ENCODE peak calls at places on chromosomes 11 and 22, in nine cellular contexts. One of them, this sample, is unnamed.

GRCh38 chr22:46107089-46107664 is 43.1 kb upstream of the PPARA start:
- DNase-seq in amniotic stem cell: no peak
- DNase-seq in activated naive CD4-positive, alpha-beta T cell treated with anti-CD3 and anti-CD28 coated beads for 36 hours: no peak
- DNase-seq in activated gamma-delta T cell treated with Interleukin-2 at 50 U/mL for 16 hours: no peak
- DNase-seq in BJ: no peak
- DNase-seq in NCI-H1105: peak; percentile 89
- DNase-seq in MV-4-11: no peak
- DNase-seq in fibroblast of the aortic adventitia: no peak
- DNase-seq in HS-5: no peak
- DNase-seq in this sample: no peak

GRCh38 chr11:22725079-22725478 is 58.7 kb downstream of the GAS2 start:
- DNase-seq in amniotic stem cell: no peak
- DNase-seq in activated naive CD4-positive, alpha-beta T cell treated with anti-CD3 and anti-CD28 coated beads for 36 hours: no peak
- DNase-seq in activated gamma-delta T cell treated with Interleukin-2 at 50 U/mL for 16 hours: no peak
- DNase-seq in BJ: no peak
- DNase-seq in NCI-H1105: no peak
- DNase-seq in MV-4-11: no peak
- DNase-seq in fibroblast of the aortic adventitia: peak; percentile 55
- DNase-seq in HS-5: no peak
- DNase-seq in this sample: no peak

GRCh38 chr22:38305481-38306448 is 11.5 kb downstream of the CSNK1E start:
- DNase-seq in amniotic stem cell: no peak
- DNase-seq in activated naive CD4-positive, alpha-beta T cell treated with anti-CD3 and anti-CD28 coated beads for 36 hours: peak; percentile 70
- DNase-seq in activated gamma-delta T cell treated with Interleukin-2 at 50 U/mL for 16 hours: peak; percentile 31
- DNase-seq in BJ: no peak
- DNase-seq in NCI-H1105: peak; percentile 66
- DNase-seq in MV-4-11: peak; percentile 81
- DNase-seq in fibroblast of the aortic adventitia: peak; percentile 72
- DNase-seq in HS-5: peak; percentile 40
- DNase-seq in this sample: no peak

GRCh38 chr22:49961601-49962011 is 1.0 kb downstream of the PIM3 start:
- DNase-seq in amniotic stem cell: no peak
- DNase-seq in activated naive CD4-positive, alpha-beta T cell treated with anti-CD3 and anti-CD28 coated beads for 36 hours: no peak
- DNase-seq in activated gamma-delta T cell treated with Interleukin-2 at 50 U/mL for 16 hours: no peak
- DNase-seq in BJ: no peak
- DNase-seq in NCI-H1105: no peak
- DNase-seq in MV-4-11: no peak
- DNase-seq in fibroblast of the aortic adventitia: peak; percentile 33
- DNase-seq in HS-5: no peak
- DNase-seq in this sample: no peak

GRCh38 chr22:42937164-42937854 is 77.6 kb downstream of the PACSIN2 start:
- DNase-seq in amniotic stem cell: peak; percentile 59
- DNase-seq in activated naive CD4-positive, alpha-beta T cell treated with anti-CD3 and anti-CD28 coated beads for 36 hours: peak; percentile 66
- DNase-seq in activated gamma-delta T cell treated with Interleukin-2 at 50 U/mL for 16 hours: no peak
- DNase-seq in BJ: no peak
- DNase-seq in NCI-H1105: no peak
- DNase-seq in MV-4-11: peak; percentile 88
- DNase-seq in fibroblast of the aortic adventitia: peak; percentile 73
- DNase-seq in HS-5: no peak
- DNase-seq in this sample: no peak

GRCh38 chr22:29314537-29315285 is 786 bp downstream of the RASL10A start:
- DNase-seq in amniotic stem cell: no peak
- DNase-seq in activated naive CD4-positive, alpha-beta T cell treated with anti-CD3 and anti-CD28 coated beads for 36 hours: no peak
- DNase-seq in activated gamma-delta T cell treated with Interleukin-2 at 50 U/mL for 16 hours: no peak
- DNase-seq in BJ: no peak
- DNase-seq in NCI-H1105: no peak
- DNase-seq in MV-4-11: no peak
- DNase-seq in fibroblast of the aortic adventitia: no peak
- DNase-seq in HS-5: no peak
- DNase-seq in this sample: no peak

GRCh38 chr11:86395061-86395551 is 20.4 kb downstream of the CCDC81 start:
- DNase-seq in amniotic stem cell: no peak
- DNase-seq in activated naive CD4-positive, alpha-beta T cell treated with anti-CD3 and anti-CD28 coated beads for 36 hours: no peak
- DNase-seq in activated gamma-delta T cell treated with Interleukin-2 at 50 U/mL for 16 hours: no peak
- DNase-seq in BJ: no peak
- DNase-seq in NCI-H1105: no peak
- DNase-seq in MV-4-11: no peak
- DNase-seq in fibroblast of the aortic adventitia: no peak
- DNase-seq in HS-5: no peak
- DNase-seq in this sample: no peak

GRCh38 chr11:44006882-44007495 is 40.8 kb upstream of the ACCSL start:
- DNase-seq in amniotic stem cell: no peak
- DNase-seq in activated naive CD4-positive, alpha-beta T cell treated with anti-CD3 and anti-CD28 coated beads for 36 hours: no peak
- DNase-seq in activated gamma-delta T cell treated with Interleukin-2 at 50 U/mL for 16 hours: no peak
- DNase-seq in BJ: no peak
- DNase-seq in NCI-H1105: no peak
- DNase-seq in MV-4-11: no peak
- DNase-seq in fibroblast of the aortic adventitia: no peak
- DNase-seq in HS-5: no peak
- DNase-seq in this sample: no peak

GRCh38 chr11:86977441-86978050 is 22.4 kb upstream of the FZD4 start:
- DNase-seq in amniotic stem cell: no peak
- DNase-seq in activated naive CD4-positive, alpha-beta T cell treated with anti-CD3 and anti-CD28 coated beads for 36 hours: no peak
- DNase-seq in activated gamma-delta T cell treated with Interleukin-2 at 50 U/mL for 16 hours: no peak
- DNase-seq in BJ: no peak
- DNase-seq in NCI-H1105: no peak
- DNase-seq in MV-4-11: no peak
- DNase-seq in fibroblast of the aortic adventitia: peak; percentile 71
- DNase-seq in HS-5: no peak
- DNase-seq in this sample: no peak

GRCh38 chr22:47456031-47456430 is 693.6 kb downstream of the TBC1D22A start:
- DNase-seq in amniotic stem cell: no peak
- DNase-seq in activated naive CD4-positive, alpha-beta T cell treated with anti-CD3 and anti-CD28 coated beads for 36 hours: no peak
- DNase-seq in activated gamma-delta T cell treated with Interleukin-2 at 50 U/mL for 16 hours: no peak
- DNase-seq in BJ: no peak
- DNase-seq in NCI-H1105: no peak
- DNase-seq in MV-4-11: no peak
- DNase-seq in fibroblast of the aortic adventitia: no peak
- DNase-seq in HS-5: no peak
- DNase-seq in this sample: no peak

GRCh38 chr11:65553301-65554001 is 4.7 kb downstream of the LTBP3 start:
- DNase-seq in amniotic stem cell: no peak
- DNase-seq in activated naive CD4-positive, alpha-beta T cell treated with anti-CD3 and anti-CD28 coated beads for 36 hours: peak; percentile 86
- DNase-seq in activated gamma-delta T cell treated with Interleukin-2 at 50 U/mL for 16 hours: peak; percentile 73
- DNase-seq in BJ: no peak
- DNase-seq in NCI-H1105: no peak
- DNase-seq in MV-4-11: peak; percentile 59
- DNase-seq in fibroblast of the aortic adventitia: no peak
- DNase-seq in HS-5: no peak
- DNase-seq in this sample: no peak

GRCh38 chr22:46072030-46072881 is 78.1 kb upstream of the PPARA start:
- DNase-seq in amniotic stem cell: no peak
- DNase-seq in activated naive CD4-positive, alpha-beta T cell treated with anti-CD3 and anti-CD28 coated beads for 36 hours: peak; percentile 47
- DNase-seq in activated gamma-delta T cell treated with Interleukin-2 at 50 U/mL for 16 hours: no peak
- DNase-seq in BJ: no peak
- DNase-seq in NCI-H1105: no peak
- DNase-seq in MV-4-11: no peak
- DNase-seq in fibroblast of the aortic adventitia: peak; percentile 57
- DNase-seq in HS-5: no peak
- DNase-seq in this sample: no peak

GRCh38 chr11:47330002-47330911 is 22.2 kb downstream of the MYBPC3 start:
- DNase-seq in amniotic stem cell: peak; percentile 6
- DNase-seq in activated naive CD4-positive, alpha-beta T cell treated with anti-CD3 and anti-CD28 coated beads for 36 hours: no peak
- DNase-seq in activated gamma-delta T cell treated with Interleukin-2 at 50 U/mL for 16 hours: no peak
- DNase-seq in BJ: peak; percentile 6
- DNase-seq in NCI-H1105: no peak
- DNase-seq in MV-4-11: no peak
- DNase-seq in fibroblast of the aortic adventitia: no peak
- DNase-seq in HS-5: no peak
- DNase-seq in this sample: no peak

GRCh38 chr22:26502688-26503561 is 9.3 kb downstream of the TFIP11 start:
- DNase-seq in amniotic stem cell: no peak
- DNase-seq in activated naive CD4-positive, alpha-beta T cell treated with anti-CD3 and anti-CD28 coated beads for 36 hours: peak; percentile 72
- DNase-seq in activated gamma-delta T cell treated with Interleukin-2 at 50 U/mL for 16 hours: peak; percentile 68
- DNase-seq in BJ: no peak
- DNase-seq in NCI-H1105: peak; percentile 20
- DNase-seq in MV-4-11: peak; percentile 90
- DNase-seq in fibroblast of the aortic adventitia: peak; percentile 31
- DNase-seq in HS-5: no peak
- DNase-seq in this sample: no peak

GRCh38 chr11:36447947-36448346 is 62.1 kb downstream of the TRAF6 start:
- DNase-seq in amniotic stem cell: no peak
- DNase-seq in activated naive CD4-positive, alpha-beta T cell treated with anti-CD3 and anti-CD28 coated beads for 36 hours: no peak
- DNase-seq in activated gamma-delta T cell treated with Interleukin-2 at 50 U/mL for 16 hours: no peak
- DNase-seq in BJ: no peak
- DNase-seq in NCI-H1105: peak; percentile 68
- DNase-seq in MV-4-11: no peak
- DNase-seq in fibroblast of the aortic adventitia: no peak
- DNase-seq in HS-5: no peak
- DNase-seq in this sample: no peak

GRCh38 chr11:1437500-1437899 is 47.8 kb downstream of the BRSK2 start:
- DNase-seq in amniotic stem cell: peak; percentile 9
- DNase-seq in activated naive CD4-positive, alpha-beta T cell treated with anti-CD3 and anti-CD28 coated beads for 36 hours: no peak
- DNase-seq in activated gamma-delta T cell treated with Interleukin-2 at 50 U/mL for 16 hours: no peak
- DNase-seq in BJ: no peak
- DNase-seq in NCI-H1105: no peak
- DNase-seq in MV-4-11: no peak
- DNase-seq in fibroblast of the aortic adventitia: peak; percentile 81
- DNase-seq in HS-5: no peak
- DNase-seq in this sample: no peak

GRCh38 chr22:16965560-16965959 is 42.5 kb downstream of the GAB4 start:
- DNase-seq in amniotic stem cell: no peak
- DNase-seq in activated naive CD4-positive, alpha-beta T cell treated with anti-CD3 and anti-CD28 coated beads for 36 hours: no peak
- DNase-seq in activated gamma-delta T cell treated with Interleukin-2 at 50 U/mL for 16 hours: no peak
- DNase-seq in BJ: no peak
- DNase-seq in NCI-H1105: no peak
- DNase-seq in MV-4-11: no peak
- DNase-seq in fibroblast of the aortic adventitia: no peak
- DNase-seq in HS-5: no peak
- DNase-seq in this sample: no peak

GRCh38 chr22:20919718-20920117 is 2.5 kb downstream of the CRKL start:
- DNase-seq in amniotic stem cell: no peak
- DNase-seq in activated naive CD4-positive, alpha-beta T cell treated with anti-CD3 and anti-CD28 coated beads for 36 hours: no peak
- DNase-seq in activated gamma-delta T cell treated with Interleukin-2 at 50 U/mL for 16 hours: no peak
- DNase-seq in BJ: no peak
- DNase-seq in NCI-H1105: no peak
- DNase-seq in MV-4-11: no peak
- DNase-seq in fibroblast of the aortic adventitia: peak; percentile 26
- DNase-seq in HS-5: no peak
- DNase-seq in this sample: no peak

GRCh38 chr22:21778705-21779363 is 43.2 kb upstream of the YPEL1 start:
- DNase-seq in amniotic stem cell: no peak
- DNase-seq in activated naive CD4-positive, alpha-beta T cell treated with anti-CD3 and anti-CD28 coated beads for 36 hours: no peak
- DNase-seq in activated gamma-delta T cell treated with Interleukin-2 at 50 U/mL for 16 hours: no peak
- DNase-seq in BJ: peak; percentile 19
- DNase-seq in NCI-H1105: no peak
- DNase-seq in MV-4-11: peak; percentile 73
- DNase-seq in fibroblast of the aortic adventitia: peak; percentile 74
- DNase-seq in HS-5: peak; percentile 40
- DNase-seq in this sample: no peak

GRCh38 chr22:29633514-29634312 is 30.3 kb downstream of the NF2 start:
- DNase-seq in amniotic stem cell: no peak
- DNase-seq in activated naive CD4-positive, alpha-beta T cell treated with anti-CD3 and anti-CD28 coated beads for 36 hours: no peak
- DNase-seq in activated gamma-delta T cell treated with Interleukin-2 at 50 U/mL for 16 hours: no peak
- DNase-seq in BJ: no peak
- DNase-seq in NCI-H1105: no peak
- DNase-seq in MV-4-11: no peak
- DNase-seq in fibroblast of the aortic adventitia: peak; percentile 42
- DNase-seq in HS-5: no peak
- DNase-seq in this sample: no peak

GRCh38 chr11:47409440-47410403 is 1.3 kb downstream of the SLC39A13 start:
- DNase-seq in amniotic stem cell: no peak
- DNase-seq in activated naive CD4-positive, alpha-beta T cell treated with anti-CD3 and anti-CD28 coated beads for 36 hours: no peak
- DNase-seq in activated gamma-delta T cell treated with Interleukin-2 at 50 U/mL for 16 hours: no peak
- DNase-seq in BJ: no peak
- DNase-seq in NCI-H1105: no peak
- DNase-seq in MV-4-11: no peak
- DNase-seq in fibroblast of the aortic adventitia: peak; percentile 32
- DNase-seq in HS-5: no peak
- DNase-seq in this sample: no peak

GRCh38 chr11:6431861-6432260 is 8.9 kb downstream of the HPX start:
- DNase-seq in amniotic stem cell: peak; percentile 25
- DNase-seq in activated naive CD4-positive, alpha-beta T cell treated with anti-CD3 and anti-CD28 coated beads for 36 hours: no peak
- DNase-seq in activated gamma-delta T cell treated with Interleukin-2 at 50 U/mL for 16 hours: no peak
- DNase-seq in BJ: no peak
- DNase-seq in NCI-H1105: no peak
- DNase-seq in MV-4-11: no peak
- DNase-seq in fibroblast of the aortic adventitia: peak; percentile 78
- DNase-seq in HS-5: peak; percentile 85
- DNase-seq in this sample: no peak

GRCh38 chr11:121389651-121390050 is 62.5 kb upstream of the SORL1 start:
- DNase-seq in amniotic stem cell: no peak
- DNase-seq in activated naive CD4-positive, alpha-beta T cell treated with anti-CD3 and anti-CD28 coated beads for 36 hours: no peak
- DNase-seq in activated gamma-delta T cell treated with Interleukin-2 at 50 U/mL for 16 hours: no peak
- DNase-seq in BJ: no peak
- DNase-seq in NCI-H1105: peak; percentile 93
- DNase-seq in MV-4-11: no peak
- DNase-seq in fibroblast of the aortic adventitia: no peak
- DNase-seq in HS-5: no peak
- DNase-seq in this sample: no peak

GRCh38 chr11:120208012-120208441 is 2.8 kb upstream of the OAF start:
- DNase-seq in amniotic stem cell: no peak
- DNase-seq in activated naive CD4-positive, alpha-beta T cell treated with anti-CD3 and anti-CD28 coated beads for 36 hours: no peak
- DNase-seq in activated gamma-delta T cell treated with Interleukin-2 at 50 U/mL for 16 hours: no peak
- DNase-seq in BJ: no peak
- DNase-seq in NCI-H1105: no peak
- DNase-seq in MV-4-11: peak; percentile 99
- DNase-seq in fibroblast of the aortic adventitia: no peak
- DNase-seq in HS-5: no peak
- DNase-seq in this sample: no peak

GRCh38 chr11:130121430-130121978 is 38.1 kb upstream of the ST14 start:
- DNase-seq in amniotic stem cell: no peak
- DNase-seq in activated naive CD4-positive, alpha-beta T cell treated with anti-CD3 and anti-CD28 coated beads for 36 hours: peak; percentile 41
- DNase-seq in activated gamma-delta T cell treated with Interleukin-2 at 50 U/mL for 16 hours: no peak
- DNase-seq in BJ: no peak
- DNase-seq in NCI-H1105: no peak
- DNase-seq in MV-4-11: peak; percentile 40
- DNase-seq in fibroblast of the aortic adventitia: peak; percentile 69
- DNase-seq in HS-5: no peak
- DNase-seq in this sample: no peak

GRCh38 chr22:47687776-47688175 is 925.3 kb downstream of the TBC1D22A start:
- DNase-seq in amniotic stem cell: no peak
- DNase-seq in activated naive CD4-positive, alpha-beta T cell treated with anti-CD3 and anti-CD28 coated beads for 36 hours: no peak
- DNase-seq in activated gamma-delta T cell treated with Interleukin-2 at 50 U/mL for 16 hours: no peak
- DNase-seq in BJ: no peak
- DNase-seq in NCI-H1105: no peak
- DNase-seq in MV-4-11: no peak
- DNase-seq in fibroblast of the aortic adventitia: no peak
- DNase-seq in HS-5: no peak
- DNase-seq in this sample: no peak